ENCODE peak calls at places on chromosomes 3 and 15, in four cellular contexts. One of them, this sample, is unnamed.

GRCh38 chr15:86138798-86139197 is 59.1 kb downstream of the AGBL1 start:
- DNase-seq in GM12878: no peak
- DNase-seq in K562: no peak
- DNase-seq in HepG2: no peak
- DNase-seq in this sample: no peak

GRCh38 chr3:78665776-78666457 is 1101.9 kb downstream of the ROBO1 start:
- DNase-seq in GM12878: no peak
- DNase-seq in K562: no peak
- DNase-seq in HepG2: no peak
- DNase-seq in this sample: no peak

GRCh38 chr3:68007621-68008226 is 353.3 kb upstream of the SUCLG2 start:
- DNase-seq in GM12878: no peak
- DNase-seq in K562: no peak
- DNase-seq in HepG2: no peak
- DNase-seq in this sample: peak

GRCh38 chr3:56624725-56625124 is 58.3 kb downstream of the TASOR start:
- DNase-seq in GM12878: no peak
- DNase-seq in K562: no peak
- DNase-seq in HepG2: no peak
- DNase-seq in this sample: no peak

GRCh38 chr15:52790941-52791751 is 1.0 kb upstream of the ONECUT1 start:
- DNase-seq in GM12878: no peak
- DNase-seq in K562: no peak
- DNase-seq in HepG2: no peak
- DNase-seq in this sample: peak

GRCh38 chr3:55201729-55202128 is 273.9 kb upstream of the LRTM1 start:
- DNase-seq in GM12878: no peak
- DNase-seq in K562: no peak
- DNase-seq in HepG2: no peak
- DNase-seq in this sample: no peak

GRCh38 chr3:124791639-124792111 is 61.4 kb downstream of the UMPS start:
- DNase-seq in GM12878: no peak
- DNase-seq in K562: no peak
- DNase-seq in HepG2: no peak
- DNase-seq in this sample: no peak

GRCh38 chr15:41182266-41182665 is 48.3 kb downstream of the EXD1 start:
- DNase-seq in GM12878: no peak
- DNase-seq in K562: no peak
- DNase-seq in HepG2: no peak
- DNase-seq in this sample: no peak

GRCh38 chr15:33476908-33477307 is 166.1 kb downstream of the RYR3 start:
- DNase-seq in GM12878: no peak
- DNase-seq in K562: no peak
- DNase-seq in HepG2: no peak
- DNase-seq in this sample: no peak

GRCh38 chr15:33859992-33860545 is 108.2 kb upstream of the CHRM5 start:
- DNase-seq in GM12878: no peak
- DNase-seq in K562: no peak
- DNase-seq in HepG2: no peak
- DNase-seq in this sample: no peak

GRCh38 chr3:149273096-149273751 is 51.6 kb upstream of the CP start:
- DNase-seq in GM12878: peak
- DNase-seq in K562: peak
- DNase-seq in HepG2: peak
- DNase-seq in this sample: peak

GRCh38 chr15:67120839-67121540 is 55.6 kb downstream of the SMAD3 start:
- DNase-seq in GM12878: peak
- DNase-seq in K562: peak
- DNase-seq in HepG2: no peak
- DNase-seq in this sample: peak

GRCh38 chr3:114144909-114145688 is 33.8 kb downstream of the DRD3 start:
- DNase-seq in GM12878: no peak
- DNase-seq in K562: no peak
- DNase-seq in HepG2: no peak
- DNase-seq in this sample: no peak

GRCh38 chr3:175355801-175356335 is 496.7 kb downstream of the NAALADL2 start:
- DNase-seq in GM12878: peak
- DNase-seq in K562: no peak
- DNase-seq in HepG2: no peak
- DNase-seq in this sample: no peak

GRCh38 chr3:114078126-114078525 is 21.6 kb downstream of the QTRT2 start:
- DNase-seq in GM12878: no peak
- DNase-seq in K562: no peak
- DNase-seq in HepG2: no peak
- DNase-seq in this sample: no peak

GRCh38 chr15:67303490-67304363 is 49.1 kb downstream of the IQCH start:
- DNase-seq in GM12878: peak
- DNase-seq in K562: peak
- DNase-seq in HepG2: peak
- DNase-seq in this sample: no peak

GRCh38 chr3:157618075-157618760 is 115.0 kb upstream of the VEPH1 start:
- DNase-seq in GM12878: peak
- DNase-seq in K562: peak
- DNase-seq in HepG2: peak
- DNase-seq in this sample: no peak

GRCh38 chr3:21449738-21450137 is 301.3 kb downstream of the ZNF385D start:
- DNase-seq in GM12878: no peak
- DNase-seq in K562: no peak
- DNase-seq in HepG2: no peak
- DNase-seq in this sample: no peak

GRCh38 chr3:38130631-38131065 is 6.3 kb downstream of the ACAA1 start:
- DNase-seq in GM12878: no peak
- DNase-seq in K562: no peak
- DNase-seq in HepG2: no peak
- DNase-seq in this sample: no peak

GRCh38 chr3:140768921-140769320 is 91.1 kb downstream of the TRIM42 start:
- DNase-seq in GM12878: no peak
- DNase-seq in K562: no peak
- DNase-seq in HepG2: no peak
- DNase-seq in this sample: no peak

GRCh38 chr3:140767536-140767935 is 89.7 kb downstream of the TRIM42 start:
- DNase-seq in GM12878: no peak
- DNase-seq in K562: no peak
- DNase-seq in HepG2: no peak
- DNase-seq in this sample: no peak

GRCh38 chr3:140765246-140765645 is 87.4 kb downstream of the TRIM42 start:
- DNase-seq in GM12878: no peak
- DNase-seq in K562: no peak
- DNase-seq in HepG2: no peak
- DNase-seq in this sample: no peak

GRCh38 chr3:140766465-140766864 is 88.6 kb downstream of the TRIM42 start:
- DNase-seq in GM12878: no peak
- DNase-seq in K562: no peak
- DNase-seq in HepG2: no peak
- DNase-seq in this sample: no peak

DNA sequence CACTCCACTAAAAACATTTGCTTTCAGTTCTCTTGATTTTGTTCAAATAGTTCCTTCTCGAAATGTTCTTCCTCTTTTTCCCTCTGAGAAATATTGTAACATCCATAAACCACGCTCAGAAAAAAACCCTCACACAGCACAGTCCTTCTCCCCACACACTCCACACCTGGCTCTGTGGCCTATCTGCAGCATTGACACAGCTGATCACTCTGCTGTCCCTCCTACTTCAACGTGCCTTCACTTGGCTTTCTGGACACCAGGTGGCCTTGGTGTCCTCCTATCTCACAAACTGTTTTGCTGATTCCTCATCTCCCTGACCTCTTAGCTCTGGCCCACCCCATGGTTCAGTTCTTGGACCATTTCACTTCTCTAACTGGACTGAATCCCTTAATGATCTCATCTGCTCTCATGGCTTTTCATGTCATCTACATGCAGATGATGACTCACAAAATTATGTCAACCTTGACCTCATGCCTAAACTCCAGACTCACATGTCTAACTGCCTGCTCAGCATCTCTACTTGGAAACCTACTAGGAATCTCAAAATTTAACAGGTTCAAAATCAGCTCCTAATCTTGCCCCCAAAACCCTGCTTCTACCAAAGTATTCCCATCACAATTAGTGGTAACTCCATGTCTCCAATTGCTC is 93.3 kb downstream of the TRIM42 start:
- DNase-seq in GM12878: no peak
- DNase-seq in K562: no peak
- DNase-seq in HepG2: no peak
- DNase-seq in this sample: no peak
- TF ChIP-seq NR2C2 in GM12878: no peak
- TF ChIP-seq NR2C2 in K562: no peak
- TF ChIP-seq NR2C2 in HepG2: no peak
- TF ChIP-seq NR2C2 in this sample: no peak

GRCh38 chr3:172305552-172305951 is 142.7 kb downstream of the GHSR start:
- DNase-seq in GM12878: no peak
- DNase-seq in K562: no peak
- DNase-seq in HepG2: peak
- DNase-seq in this sample: no peak

GRCh38 chr3:172309741-172310140 is 138.5 kb downstream of the GHSR start:
- DNase-seq in GM12878: no peak
- DNase-seq in K562: no peak
- DNase-seq in HepG2: no peak
- DNase-seq in this sample: no peak

GRCh38 chr3:172309059-172309458 is 139.2 kb downstream of the GHSR start:
- DNase-seq in GM12878: no peak
- DNase-seq in K562: no peak
- DNase-seq in HepG2: no peak
- DNase-seq in this sample: no peak

GRCh38 chr3:172305974-172306373 is 142.3 kb downstream of the GHSR start:
- DNase-seq in GM12878: no peak
- DNase-seq in K562: no peak
- DNase-seq in HepG2: no peak
- DNase-seq in this sample: no peak

DNA sequence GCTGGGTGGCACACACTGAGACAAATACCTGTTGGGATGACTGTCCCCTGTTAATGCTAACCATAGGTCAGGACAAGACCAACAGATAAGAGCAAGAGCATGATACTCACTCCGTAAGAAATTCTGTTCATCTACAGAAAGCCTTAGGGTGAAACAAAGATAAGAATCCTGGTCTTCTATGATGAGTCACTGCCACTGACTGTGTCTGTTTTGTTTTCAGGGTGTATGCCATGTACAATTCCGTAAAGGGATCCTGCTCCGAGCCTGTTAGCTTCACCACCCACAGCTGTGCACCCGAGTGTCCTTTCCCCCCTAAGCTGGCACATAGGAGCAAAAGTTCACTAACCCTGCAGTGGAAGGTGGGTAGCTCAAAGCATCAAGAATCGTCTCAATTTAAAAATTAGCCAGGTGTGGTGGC is 141.1 kb downstream of the GHSR start:
- DNase-seq in GM12878: no peak
- DNase-seq in K562: peak
- DNase-seq in HepG2: no peak
- DNase-seq in this sample: no peak
- TF ChIP-seq TCF7 in GM12878: no peak
- TF ChIP-seq TCF7 in K562: no peak
- TF ChIP-seq TCF7 in HepG2: no peak
- TF ChIP-seq TCF7 in this sample: no peak

GRCh38 chr15:81410318-81410753 is 36.3 kb upstream of the TMC3 start:
- DNase-seq in GM12878: no peak
- DNase-seq in K562: peak
- DNase-seq in HepG2: peak
- DNase-seq in this sample: peak
- TF ChIP-seq NR2C2 in GM12878: no peak
- TF ChIP-seq NR2C2 in K562: no peak
- TF ChIP-seq NR2C2 in HepG2: no peak
- TF ChIP-seq NR2C2 in this sample: no peak

GRCh38 chr3:90011596-90011995 is 904.2 kb downstream of the EPHA3 start:
- DNase-seq in GM12878: no peak
- DNase-seq in K562: no peak
- DNase-seq in HepG2: no peak
- DNase-seq in this sample: no peak

GRCh38 chr3:90011996-90012395 is 904.6 kb downstream of the EPHA3 start:
- DNase-seq in GM12878: no peak
- DNase-seq in K562: no peak
- DNase-seq in HepG2: no peak
- DNase-seq in this sample: no peak

GRCh38 chr3:90007786-90008499 is 900.5 kb downstream of the EPHA3 start:
- DNase-seq in GM12878: no peak
- DNase-seq in K562: no peak
- DNase-seq in HepG2: no peak
- DNase-seq in this sample: no peak

GRCh38 chr3:90011136-90011535 is 903.7 kb downstream of the EPHA3 start:
- DNase-seq in GM12878: no peak
- DNase-seq in K562: no peak
- DNase-seq in HepG2: no peak
- DNase-seq in this sample: no peak

DNA sequence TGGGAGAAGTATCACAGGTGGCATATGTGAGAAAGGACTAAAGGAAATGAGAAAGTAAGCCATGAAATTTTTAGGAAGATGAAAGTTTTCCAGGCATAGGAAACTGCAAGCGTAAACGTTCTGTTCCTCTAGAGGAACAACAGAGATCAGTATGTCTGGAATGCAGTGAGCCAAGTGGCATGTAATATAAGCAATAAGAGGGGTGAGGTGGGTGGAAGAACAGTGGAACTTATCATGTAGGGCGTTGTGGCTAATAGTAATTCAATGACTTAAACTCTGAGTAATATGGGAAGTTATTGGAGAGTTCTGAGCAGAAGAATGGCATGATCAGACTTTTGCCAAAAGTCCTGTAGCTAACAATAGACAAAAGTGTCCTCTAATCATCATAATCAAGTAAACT is 902.9 kb downstream of the EPHA3 start:
- DNase-seq in GM12878: no peak
- DNase-seq in K562: no peak
- DNase-seq in HepG2: no peak
- DNase-seq in this sample: no peak
- TF ChIP-seq TCF7 in GM12878: no peak
- TF ChIP-seq TCF7 in K562: no peak
- TF ChIP-seq TCF7 in HepG2: no peak
- TF ChIP-seq TCF7 in this sample: no peak

DNA sequence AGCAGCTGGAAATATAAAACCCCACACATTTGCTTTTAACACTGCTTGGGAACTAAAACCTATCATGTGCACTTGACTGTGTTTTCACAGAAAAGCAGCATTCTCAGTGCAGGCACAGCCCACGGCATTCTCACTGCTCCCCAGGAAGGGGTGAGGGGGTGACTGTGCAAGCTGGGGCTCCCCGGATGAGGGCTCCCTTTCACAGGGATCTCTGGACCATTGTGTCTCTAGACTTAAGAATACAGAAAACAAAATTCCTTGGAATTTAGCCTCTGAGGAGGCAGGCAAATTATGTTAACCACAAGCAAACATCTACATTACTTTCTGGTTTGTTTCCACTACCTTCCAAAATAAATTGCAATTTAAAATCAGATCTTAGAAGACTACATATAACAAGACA is 100.3 kb downstream of the FSIP1 start:
- DNase-seq in GM12878: no peak
- DNase-seq in K562: no peak
- DNase-seq in HepG2: no peak
- DNase-seq in this sample: no peak
- TF ChIP-seq NR2C2 in GM12878: no peak
- TF ChIP-seq NR2C2 in K562: no peak
- TF ChIP-seq NR2C2 in HepG2: no peak
- TF ChIP-seq NR2C2 in this sample: no peak

This sample was measured in WTC11.